ENCODE peak calls at places on chromosomes 5 and 9, in five cellular contexts. One of them, this sample, is unnamed.
A peak's percentile ranks its signal among the peaks of the same experiment; 100 is the strongest.

GRCh38 chr9:36158122-36158521 is 11.1 kb upstream of the CCIN start:
- DNase-seq in GM03348: no peak
- DNase-seq in amniotic epithelial cell: no peak
- DNase-seq in iris pigment epithelial cell: no peak
- DNase-seq in NB4: peak; percentile 42
- DNase-seq in this sample: peak; percentile 78

GRCh38 chr5:137825165-137825564 is 42.5 kb upstream of the MYOT start:
- DNase-seq in GM03348: no peak
- DNase-seq in iris pigment epithelial cell: peak; percentile 44
- DNase-seq in NB4: no peak
- DNase-seq in amniotic epithelial cell: peak; percentile 28
- DNase-seq in this sample: no peak

GRCh38 chr9:75084081-75084672 is 3.8 kb downstream of the NMRK1 start:
- DNase-seq in amniotic epithelial cell: no peak
- DNase-seq in GM03348: no peak
- DNase-seq in iris pigment epithelial cell: no peak
- DNase-seq in NB4: no peak
- DNase-seq in this sample: no peak

GRCh38 chr5:111993242-111993641 is 236.2 kb upstream of the NREP start:
- DNase-seq in NB4: no peak
- DNase-seq in GM03348: no peak
- DNase-seq in amniotic epithelial cell: no peak
- DNase-seq in iris pigment epithelial cell: no peak
- DNase-seq in this sample: no peak

GRCh38 chr5:60916646-60917045 is 28.2 kb downstream of the ERCC8 start:
- DNase-seq in NB4: no peak
- DNase-seq in GM03348: no peak
- DNase-seq in amniotic epithelial cell: peak; percentile 12
- DNase-seq in iris pigment epithelial cell: peak; percentile 48
- DNase-seq in this sample: peak; percentile 2

GRCh38 chr5:173016621-173017046 is 33.1 kb downstream of the ATP6V0E1 start:
- DNase-seq in GM03348: no peak
- DNase-seq in iris pigment epithelial cell: peak; percentile 64
- DNase-seq in NB4: no peak
- DNase-seq in amniotic epithelial cell: peak; percentile 75
- DNase-seq in this sample: peak; percentile 90

GRCh38 chr5:67265951-67266350 is 69.4 kb upstream of the CD180 start:
- DNase-seq in iris pigment epithelial cell: peak; percentile 45
- DNase-seq in NB4: no peak
- DNase-seq in amniotic epithelial cell: peak; percentile 88
- DNase-seq in GM03348: no peak
- DNase-seq in this sample: no peak

GRCh38 chr9:83937861-83938455 is 16.7 kb upstream of the KIF27 start:
- DNase-seq in GM03348: peak; percentile 59
- DNase-seq in iris pigment epithelial cell: peak; percentile 58
- DNase-seq in NB4: peak; percentile 76
- DNase-seq in amniotic epithelial cell: peak; percentile 78
- DNase-seq in this sample: peak; percentile 74

GRCh38 chr5:66454186-66455078 is 141.8 kb upstream of the MAST4 start:
- DNase-seq in GM03348: peak; percentile 58
- DNase-seq in iris pigment epithelial cell: peak; percentile 22
- DNase-seq in amniotic epithelial cell: no peak
- DNase-seq in NB4: no peak
- DNase-seq in this sample: peak; percentile 94

GRCh38 chr9:2489838-2490314 is 131.7 kb upstream of the VLDLR start:
- DNase-seq in iris pigment epithelial cell: peak; percentile 8
- DNase-seq in GM03348: peak; percentile 74
- DNase-seq in NB4: no peak
- DNase-seq in amniotic epithelial cell: peak; percentile 95
- DNase-seq in this sample: peak; percentile 98

GRCh38 chr5:149671544-149671943 is 58.6 kb upstream of the PPARGC1B start:
- DNase-seq in NB4: no peak
- DNase-seq in amniotic epithelial cell: no peak
- DNase-seq in iris pigment epithelial cell: no peak
- DNase-seq in GM03348: no peak
- DNase-seq in this sample: no peak

GRCh38 chr5:139787568-139788293 is 7.9 kb upstream of the PSD2 start:
- DNase-seq in GM03348: peak; percentile 97
- DNase-seq in amniotic epithelial cell: peak; percentile 45
- DNase-seq in iris pigment epithelial cell: peak; percentile 61
- DNase-seq in NB4: peak; percentile 76
- DNase-seq in this sample: peak; percentile 73

This sample was measured in fibroblast of the aortic adventitia.